ENCODE peak calls at places on chromosomes 13 and 19, in eight cellular contexts. One of them, this sample, is unnamed.

GRCh38 chr13:98216135-98216565 is 39.1 kb upstream of the RNF113B start:
- DNase-seq in neural crest cell: no peak
- DNase-seq in HTR-8/SVneo: peak
- DNase-seq in natural killer cell treated with Interleukin-12 subunit alpha and Interleukin-12 subunit beta and Interleukin-15 and Interleukin-18, amount 100 ng/mL, for 72 hours: no peak
- DNase-seq in T-helper 1 cell: no peak
- DNase-seq in psoas muscle: peak
- DNase-seq in stimulated activated naive CD4-positive, alpha-beta T cell: no peak
- DNase-seq in fibroblast of mammary gland: peak
- DNase-seq in this sample: no peak

GRCh38 chr19:10870501-10870954 is 825 bp upstream of the CARM1 start:
- DNase-seq in neural crest cell: no peak
- DNase-seq in HTR-8/SVneo: no peak
- DNase-seq in natural killer cell treated with Interleukin-12 subunit alpha and Interleukin-12 subunit beta and Interleukin-15 and Interleukin-18, amount 100 ng/mL, for 72 hours: no peak
- DNase-seq in T-helper 1 cell: no peak
- DNase-seq in psoas muscle: no peak
- DNase-seq in stimulated activated naive CD4-positive, alpha-beta T cell: no peak
- DNase-seq in fibroblast of mammary gland: no peak
- DNase-seq in this sample: no peak

GRCh38 chr13:94234766-94235165 is 244.7 kb downstream of the DCT start:
- DNase-seq in neural crest cell: no peak
- DNase-seq in HTR-8/SVneo: no peak
- DNase-seq in natural killer cell treated with Interleukin-12 subunit alpha and Interleukin-12 subunit beta and Interleukin-15 and Interleukin-18, amount 100 ng/mL, for 72 hours: no peak
- DNase-seq in T-helper 1 cell: no peak
- DNase-seq in psoas muscle: no peak
- DNase-seq in stimulated activated naive CD4-positive, alpha-beta T cell: no peak
- DNase-seq in fibroblast of mammary gland: no peak
- DNase-seq in this sample: no peak

GRCh38 chr13:98977568-98978270 is at the start of gene DOCK9:
- DNase-seq in neural crest cell: peak
- DNase-seq in HTR-8/SVneo: peak
- DNase-seq in natural killer cell treated with Interleukin-12 subunit alpha and Interleukin-12 subunit beta and Interleukin-15 and Interleukin-18, amount 100 ng/mL, for 72 hours: no peak
- DNase-seq in T-helper 1 cell: no peak
- DNase-seq in psoas muscle: peak
- DNase-seq in stimulated activated naive CD4-positive, alpha-beta T cell: no peak
- DNase-seq in fibroblast of mammary gland: peak
- DNase-seq in this sample: peak

GRCh38 chr13:91368676-91369425 is 21.4 kb downstream of the MIR17HG start:
- DNase-seq in neural crest cell: no peak
- DNase-seq in HTR-8/SVneo: no peak
- DNase-seq in natural killer cell treated with Interleukin-12 subunit alpha and Interleukin-12 subunit beta and Interleukin-15 and Interleukin-18, amount 100 ng/mL, for 72 hours: no peak
- DNase-seq in T-helper 1 cell: no peak
- DNase-seq in psoas muscle: no peak
- DNase-seq in stimulated activated naive CD4-positive, alpha-beta T cell: no peak
- DNase-seq in fibroblast of mammary gland: peak
- DNase-seq in this sample: no peak

GRCh38 chr19:13055213-13056051 is 47.2 kb downstream of the LYL1 start:
- DNase-seq in neural crest cell: no peak
- DNase-seq in HTR-8/SVneo: peak
- DNase-seq in natural killer cell treated with Interleukin-12 subunit alpha and Interleukin-12 subunit beta and Interleukin-15 and Interleukin-18, amount 100 ng/mL, for 72 hours: no peak
- DNase-seq in T-helper 1 cell: no peak
- DNase-seq in psoas muscle: peak
- DNase-seq in stimulated activated naive CD4-positive, alpha-beta T cell: no peak
- DNase-seq in fibroblast of mammary gland: peak
- DNase-seq in this sample: peak

GRCh38 chr19:21848706-21849105 is 12.7 kb upstream of the ZNF43 start:
- DNase-seq in neural crest cell: no peak
- DNase-seq in HTR-8/SVneo: no peak
- DNase-seq in natural killer cell treated with Interleukin-12 subunit alpha and Interleukin-12 subunit beta and Interleukin-15 and Interleukin-18, amount 100 ng/mL, for 72 hours: peak
- DNase-seq in T-helper 1 cell: no peak
- DNase-seq in psoas muscle: no peak
- DNase-seq in stimulated activated naive CD4-positive, alpha-beta T cell: no peak
- DNase-seq in fibroblast of mammary gland: no peak
- DNase-seq in this sample: no peak

GRCh38 chr19:29858621-29859020 is 46.8 kb downstream of the CCNE1 start:
- DNase-seq in neural crest cell: no peak
- DNase-seq in HTR-8/SVneo: no peak
- DNase-seq in natural killer cell treated with Interleukin-12 subunit alpha and Interleukin-12 subunit beta and Interleukin-15 and Interleukin-18, amount 100 ng/mL, for 72 hours: no peak
- DNase-seq in T-helper 1 cell: no peak
- DNase-seq in psoas muscle: peak
- DNase-seq in stimulated activated naive CD4-positive, alpha-beta T cell: no peak
- DNase-seq in fibroblast of mammary gland: no peak
- DNase-seq in this sample: no peak

GRCh38 chr13:76725211-76725610 is 161.0 kb downstream of the KCTD12 start:
- DNase-seq in neural crest cell: no peak
- DNase-seq in HTR-8/SVneo: no peak
- DNase-seq in natural killer cell treated with Interleukin-12 subunit alpha and Interleukin-12 subunit beta and Interleukin-15 and Interleukin-18, amount 100 ng/mL, for 72 hours: no peak
- DNase-seq in T-helper 1 cell: no peak
- DNase-seq in psoas muscle: no peak
- DNase-seq in stimulated activated naive CD4-positive, alpha-beta T cell: no peak
- DNase-seq in fibroblast of mammary gland: peak
- DNase-seq in this sample: no peak

GRCh38 chr19:9342610-9343304 is 18.8 kb downstream of the ZNF559 start:
- DNase-seq in neural crest cell: no peak
- DNase-seq in HTR-8/SVneo: no peak
- DNase-seq in natural killer cell treated with Interleukin-12 subunit alpha and Interleukin-12 subunit beta and Interleukin-15 and Interleukin-18, amount 100 ng/mL, for 72 hours: no peak
- DNase-seq in T-helper 1 cell: no peak
- DNase-seq in psoas muscle: no peak
- DNase-seq in stimulated activated naive CD4-positive, alpha-beta T cell: no peak
- DNase-seq in fibroblast of mammary gland: no peak
- DNase-seq in this sample: no peak